ENCODE peak calls at places on chromosome 1, in four cellular contexts. F is kidney tubule cell; X is activated CD4-positive, alpha-beta T cell treated with anti-CD3 and anti-CD28 coated beads, Interleukin-2, amount 50 U/mL, for 1 hour; Z is endothelial cell. Q is an unnamed sample.

GRCh38 chr1:96487961-96488360 is 233.6 kb upstream of the PTBP2 start:
- DNase-seq in F (no peak), X (no peak), Z (no peak), Q (no peak)

GRCh38 chr1:58390051-58390450 is 156.5 kb downstream of the OMA1 start:
- DNase-seq in X (no peak), Z (no peak), F (no peak), Q (no peak)

GRCh38 chr1:175834597-175834996 is 91.2 kb upstream of the TNR start:
- DNase-seq in F (no peak), X (no peak), Z (no peak), Q (no peak)

GRCh38 chr1:34905098-34905459 is 24.4 kb downstream of the DLGAP3 start:
- DNase-seq in F (no peak), Z (no peak), X (no peak), Q (no peak)

GRCh38 chr1:232062967-232063366 is 436.4 kb downstream of the DISC1 start:
- DNase-seq in F (no peak), Z (no peak), X (no peak), Q (no peak)

GRCh38 chr1:88061830-88062177 is 622.3 kb upstream of the PKN2 start:
- DNase-seq in F (peak), X (no peak), Z (no peak), Q (no peak)

GRCh38 chr1:44037154-44037553 is 5.9 kb upstream of the SLC6A9 start:
- DNase-seq in X (no peak), F (no peak), Z (no peak), Q (no peak)

GRCh38 chr1:174153085-174153824 is 6.1 kb upstream of the RABGAP1L start:
- DNase-seq in X (no peak), F (no peak), Z (no peak), Q (no peak)

GRCh38 chr1:232486454-232487202 is 143.3 kb downstream of the SIPA1L2 start:
- DNase-seq in F (peak), X (no peak), Z (no peak), Q (no peak)

GRCh38 chr1:25711555-25712298 is 88.3 kb upstream of the SELENON start:
- DNase-seq in F (no peak), Z (no peak), X (peak), Q (peak)

GRCh38 chr1:58895082-58895481 is 111.2 kb upstream of the JUN start:
- DNase-seq in X (no peak), F (no peak), Z (no peak), Q (no peak)

GRCh38 chr1:11527541-11528452 is 48.8 kb downstream of the DISP3 start:
- DNase-seq in F (no peak), X (no peak), Z (no peak), Q (no peak)

GRCh38 chr1:12708956-12709555 is 6.9 kb upstream of the AADACL3 start:
- DNase-seq in X (no peak), Z (no peak), F (peak), Q (no peak)

GRCh38 chr1:155044812-155045690 is 6.1 kb upstream of the ADAM15 start:
- DNase-seq in X (peak), F (peak), Z (peak), Q (peak)

GRCh38 chr1:205319081-205320018 is 2.2 kb downstream of the NUAK2 start:
- DNase-seq in F (peak), X (no peak), Z (no peak), Q (no peak)

GRCh38 chr1:56309065-56309464 is 270.3 kb downstream of the PLPP3 start:
- DNase-seq in X (no peak), F (no peak), Z (no peak), Q (no peak)

GRCh38 chr1:18922319-18922726 is 20.0 kb upstream of the ALDH4A1 start:
- DNase-seq in X (no peak), Z (peak), F (no peak), Q (no peak)

Q was measured in DND-41.